ENCODE peak calls at places on chromosomes 4 and X, in ten cellular contexts. R is testis, D is A549, T is Peyer's patch, B is prostate gland, V is upper lobe of left lung, K is IMR-90, A is HCT116, X is ovary, H is HepG2. N is an unnamed sample.
A peak's percentile ranks its signal among the peaks of the same experiment; 100 is the strongest.

GRCh38 chr4:95289028-95289634 is 259.6 kb downstream of the UNC5C start:
- DNase-seq in V (no peak), X (no peak), R (no peak), K (peak; percentile 16), H (no peak), T (no peak), A (no peak), D (peak; percentile 44), B (no peak), N (no peak)

GRCh38 chr4:2650276-2650675 is 105.9 kb downstream of the TNIP2 start:
- DNase-seq in A (no peak), R (peak; percentile 8), B (no peak), K (no peak), H (no peak), V (peak; percentile 11), T (no peak), D (no peak), X (no peak), N (no peak)

GRCh38 chr4:30753316-30753715 is 33.1 kb downstream of the PCDH7 start:
- DNase-seq in H (no peak), K (peak; percentile 71), V (no peak), B (no peak), T (no peak), D (no peak), A (peak; percentile 92), X (no peak), R (no peak), N (no peak)

GRCh38 chr4:153222162-153222789 is 18.0 kb downstream of the TRIM2 start:
- DNase-seq in A (no peak), B (peak; percentile 70), X (peak; percentile 69), H (no peak), D (no peak), T (peak; percentile 37), R (peak; percentile 61), V (peak; percentile 32), K (peak; percentile 87), N (peak; percentile 47)

GRCh38 chrX:48468693-48469691 is 1.1 kb downstream of the SLC38A5 start:
- DNase-seq in R (no peak), V (no peak), X (no peak), A (no peak), T (peak; percentile 43), K (no peak), D (no peak), H (no peak), B (no peak), N (no peak)

GRCh38 chr4:7422898-7423180 is 11.9 kb downstream of the PSAPL1 start:
- DNase-seq in T (no peak), X (no peak), A (no peak), B (no peak), R (no peak), K (no peak), D (no peak), H (no peak), V (no peak), N (no peak)

GRCh38 chr4:38040619-38041018 is 80.4 kb downstream of the PTTG2 start:
- DNase-seq in B (no peak), D (no peak), K (no peak), H (peak; percentile 50), R (no peak), A (no peak), T (no peak), V (no peak), X (no peak), N (no peak)

GRCh38 chr4:38634047-38634759 is 29.8 kb upstream of the KLF3 start:
- DNase-seq in R (no peak), H (no peak), B (no peak), K (no peak), V (no peak), D (no peak), A (no peak), T (no peak), X (no peak), N (no peak)

GRCh38 chr4:34422472-34422871 is 1821.8 kb downstream of the ARAP2 start:
- DNase-seq in H (no peak), X (no peak), T (no peak), R (no peak), D (peak; percentile 10), K (no peak), B (no peak), A (no peak), V (no peak), N (no peak)

GRCh38 chrX:119763175-119763574 is 4.8 kb downstream of the SOWAHD start:
- DNase-seq in R (no peak), B (no peak), T (no peak), K (peak; percentile 77), V (no peak), D (no peak), H (no peak), X (no peak), A (no peak), N (no peak)
- H3K27ac ChIP-seq in R (no peak overlapping the region), B (no peak overlapping the region), T (no peak overlapping the region), K (peak overlapping the region; percentile 79), V (no peak overlapping the region), D (peak overlapping the region; percentile 66), H (no peak overlapping the region), X (no peak overlapping the region), A (no peak overlapping the region), N (no peak overlapping the region)

GRCh38 chr4:98686046-98686385 is 27.6 kb upstream of the TSPAN5 start:
- DNase-seq in H (no peak), T (no peak), B (no peak), V (no peak), R (no peak), K (no peak), X (no peak), D (no peak), A (no peak), N (no peak)

GRCh38 chr4:98682719-98683118 is 24.3 kb upstream of the TSPAN5 start:
- DNase-seq in T (no peak), R (no peak), K (peak; percentile 61), D (no peak), X (no peak), V (no peak), A (no peak), B (no peak), H (no peak), N (no peak)

GRCh38 chr4:98686847-98687246 is 28.4 kb upstream of the TSPAN5 start:
- DNase-seq in H (no peak), V (no peak), A (no peak), K (no peak), T (no peak), D (no peak), X (no peak), B (no peak), R (no peak), N (no peak)

GRCh38 chr4:98687876-98688275 is 29.5 kb upstream of the TSPAN5 start:
- DNase-seq in V (no peak), R (no peak), H (no peak), T (no peak), B (no peak), X (no peak), D (no peak), A (no peak), K (no peak), N (no peak)

DNA sequence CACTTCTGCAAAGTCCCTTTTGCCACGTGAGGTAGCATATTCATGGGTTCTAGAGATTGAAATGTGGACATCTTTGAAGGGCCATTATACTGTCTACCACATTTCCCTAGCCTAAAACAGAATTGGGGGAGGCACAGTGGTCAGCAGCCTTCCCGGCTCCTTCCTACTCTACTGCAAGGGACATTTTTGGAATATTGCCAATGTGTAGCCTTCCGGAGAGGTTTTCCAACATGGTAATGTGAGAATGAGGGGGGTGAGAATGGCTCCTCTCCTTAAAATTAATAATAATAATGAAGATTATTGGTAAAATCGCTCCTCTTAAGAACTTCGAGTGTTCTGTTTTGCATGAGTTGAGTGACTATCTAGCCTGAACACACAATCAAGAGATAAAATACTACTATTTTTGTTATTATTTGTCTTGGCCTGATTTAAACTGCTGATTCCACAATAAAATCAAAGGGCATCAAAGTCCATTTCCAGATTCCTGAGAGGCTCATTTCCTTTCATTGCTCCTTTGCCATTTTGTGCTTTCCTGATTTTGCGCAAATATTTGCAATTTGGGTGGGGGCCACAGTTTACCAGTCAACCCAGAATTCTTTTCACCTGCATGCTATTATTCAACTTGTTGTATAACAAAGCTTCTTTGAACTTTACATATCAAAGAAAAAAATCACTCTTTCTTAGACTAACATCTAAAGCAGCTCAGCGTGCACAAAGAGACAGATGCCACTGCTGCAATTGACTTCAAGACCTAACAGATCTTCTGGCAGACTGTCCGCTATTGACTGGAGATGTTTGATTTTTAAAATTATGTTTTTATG is 27.0 kb upstream of the TSPAN5 start:
- DNase-seq in K (no peak), X (no peak), V (no peak), B (no peak), R (no peak), H (no peak), A (no peak), D (no peak), T (no peak), N (no peak)
- TF ChIP-seq POLR2A in K (no peak), X (no peak), V (no peak), B (no peak), R (no peak), H (no peak), A (no peak), D (no peak), T (no peak), N (no peak)

GRCh38 chrX:115911967-115912366 is 258.6 kb upstream of the AGTR2 start:
- DNase-seq in D (no peak), R (no peak), X (no peak), T (no peak), H (no peak), K (no peak), B (no peak), A (no peak), V (no peak), N (no peak)

GRCh38 chrX:115909017-115909416 is 261.5 kb upstream of the AGTR2 start:
- DNase-seq in A (no peak), B (no peak), H (no peak), R (no peak), K (no peak), T (no peak), D (no peak), X (no peak), V (no peak), N (no peak)

GRCh38 chrX:115912372-115912897 is 258.1 kb upstream of the AGTR2 start:
- DNase-seq in K (no peak), H (no peak), D (no peak), V (no peak), B (no peak), R (no peak), A (no peak), T (no peak), X (no peak), N (no peak)

GRCh38 chrX:115913575-115913974 is 257.0 kb upstream of the AGTR2 start:
- DNase-seq in X (no peak), H (no peak), D (no peak), V (no peak), A (no peak), T (no peak), K (no peak), B (no peak), R (no peak), N (no peak)
- H3K4me3 ChIP-seq in X (no peak overlapping the region), H (no peak overlapping the region), D (no peak overlapping the region), V (no peak overlapping the region), A (no peak overlapping the region), T (no peak overlapping the region), K (no peak overlapping the region), B (no peak overlapping the region), R (no peak overlapping the region), N (no peak overlapping the region)

GRCh38 chrX:11481035-11481434 is 184.7 kb downstream of the ARHGAP6 start:
- DNase-seq in D (no peak), R (no peak), A (no peak), H (no peak), B (no peak), X (no peak), V (no peak), T (no peak), K (peak; percentile 37), N (no peak)
- H3K27ac ChIP-seq in D (no peak overlapping the region), R (no peak overlapping the region), A (no peak overlapping the region), H (no peak overlapping the region), B (no peak overlapping the region), X (no peak overlapping the region), V (no peak overlapping the region), T (no peak overlapping the region), K (no peak overlapping the region), N (no peak overlapping the region)

N was measured in right lobe of liver.